ENCODE peak calls at places on chromosomes 16 and 17, in ten cellular contexts. Y, Z, B, O, I, T, W, Q, J and N are unnamed samples.
A peak's percentile ranks its signal among the peaks of the same experiment; 100 is the strongest.

GRCh38 chr16:14106457-14106856 is 35.3 kb downstream of the MRTFB start:
- DNase-seq in T (no peak), W (no peak), O (no peak), I (no peak), Z (no peak), Q (no peak), J (no peak), B (no peak), Y (no peak), N (no peak)

GRCh38 chr17:17073627-17074521 is 31.6 kb downstream of the MPRIP start:
- DNase-seq in I (peak; percentile 12), Q (no peak), W (no peak), Z (no peak), T (peak; percentile 38), Y (no peak), B (no peak), J (no peak), O (no peak), N (no peak)

GRCh38 chr16:31402687-31403086 is 9.6 kb downstream of the ITGAD start:
- DNase-seq in Z (no peak), J (no peak), I (no peak), W (no peak), Y (no peak), Q (peak; percentile 64), B (no peak), O (no peak), T (peak; percentile 30), N (peak; percentile 36)

GRCh38 chr16:62741692-62742091 is 705.5 kb upstream of the CDH8 start:
- DNase-seq in I (no peak), T (no peak), W (no peak), Q (no peak), J (no peak), Y (no peak), O (no peak), Z (no peak), B (no peak), N (no peak)

GRCh38 chr17:78306913-78307312 is 53.0 kb downstream of the SOCS3 start:
- DNase-seq in Q (no peak), J (no peak), W (no peak), T (no peak), O (no peak), Z (no peak), Y (no peak), B (no peak), I (no peak), N (no peak)

GRCh38 chr16:29028457-29029167 is 43.8 kb downstream of the LAT start:
- DNase-seq in T (no peak), W (no peak), B (no peak), I (no peak), Q (peak; percentile 15), Z (no peak), O (no peak), Y (no peak), J (no peak), N (no peak)

GRCh38 chr16:23941963-23942564 is 106.3 kb downstream of the PRKCB start:
- DNase-seq in Y (no peak), I (no peak), O (no peak), W (no peak), Z (no peak), T (no peak), J (no peak), Q (no peak), B (no peak), N (no peak)

GRCh38 chr17:78895322-78895721 is 7.7 kb downstream of the CEP295NL start:
- DNase-seq in Q (no peak), T (no peak), I (no peak), Y (no peak), Z (no peak), B (no peak), W (no peak), J (peak; percentile 70), O (no peak), N (no peak)

GRCh38 chr17:7562208-7562605 is 488 bp downstream of the SENP3 start:
- DNase-seq in W (no peak), I (no peak), T (no peak), O (no peak), J (no peak), Z (no peak), B (no peak), Y (no peak), Q (no peak), N (no peak)